ENCODE peak calls at places on chromosomes 13 and 19, in eight cellular contexts. One of them, this sample, is unnamed. For H3K36me3 and H3K4me1, the result is how much of the 10 kb centered on the place peaks cover.

GRCh38 chr13:99237981-99238662 is 20.1 kb downstream of the GPR18 start:
- DNase-seq in right atrium auricular region: no peak
- DNase-seq in spleen: no peak
- DNase-seq in DND-41: no peak
- DNase-seq in fibroblast of lung: no peak
- DNase-seq in IMR-90: no peak
- DNase-seq in SK-N-SH: no peak
- DNase-seq in ascending aorta: no peak
- DNase-seq in this sample: no peak

GRCh38 chr13:34772881-34773280 is 169.2 kb upstream of the NBEA start:
- DNase-seq in spleen: no peak
- DNase-seq in IMR-90: no peak
- DNase-seq in SK-N-SH: no peak
- DNase-seq in DND-41: no peak
- DNase-seq in ascending aorta: no peak
- DNase-seq in right atrium auricular region: no peak
- DNase-seq in fibroblast of lung: no peak
- DNase-seq in this sample: no peak

GRCh38 chr13:105502193-105502592 is 1033.3 kb downstream of the EFNB2 start:
- DNase-seq in spleen: no peak
- DNase-seq in fibroblast of lung: no peak
- DNase-seq in DND-41: no peak
- DNase-seq in SK-N-SH: no peak
- DNase-seq in ascending aorta: no peak
- DNase-seq in right atrium auricular region: no peak
- DNase-seq in IMR-90: no peak
- DNase-seq in this sample: no peak

GRCh38 chr19:17076539-17076919 is 952 bp downstream of the MYO9B start:
- DNase-seq in SK-N-SH: no peak
- DNase-seq in right atrium auricular region: no peak
- DNase-seq in IMR-90: no peak
- DNase-seq in fibroblast of lung: no peak
- DNase-seq in ascending aorta: no peak
- DNase-seq in spleen: peak
- DNase-seq in DND-41: peak
- DNase-seq in this sample: no peak

GRCh38 chr13:76719955-76720354 is 166.2 kb downstream of the KCTD12 start:
- DNase-seq in IMR-90: no peak
- DNase-seq in fibroblast of lung: no peak
- DNase-seq in SK-N-SH: no peak
- DNase-seq in right atrium auricular region: no peak
- DNase-seq in ascending aorta: no peak
- DNase-seq in DND-41: no peak
- DNase-seq in spleen: no peak
- DNase-seq in this sample: no peak

GRCh38 chr13:94195715-94196114 is 283.8 kb downstream of the DCT start:
- DNase-seq in fibroblast of lung: peak
- DNase-seq in SK-N-SH: no peak
- DNase-seq in right atrium auricular region: no peak
- DNase-seq in DND-41: no peak
- DNase-seq in spleen: no peak
- DNase-seq in IMR-90: peak
- DNase-seq in ascending aorta: no peak
- DNase-seq in this sample: no peak

GRCh38 chr19:17511724-17512573 is 500 bp downstream of the PGLS start:
- DNase-seq in right atrium auricular region: peak
- DNase-seq in IMR-90: peak
- DNase-seq in DND-41: peak
- DNase-seq in spleen: peak
- DNase-seq in SK-N-SH: peak
- DNase-seq in fibroblast of lung: peak
- DNase-seq in ascending aorta: peak
- DNase-seq in this sample: peak

GRCh38 chr13:33083054-33083453 is 66.8 kb downstream of the KL start:
- DNase-seq in right atrium auricular region: no peak
- DNase-seq in ascending aorta: no peak
- DNase-seq in SK-N-SH: no peak
- DNase-seq in IMR-90: no peak
- DNase-seq in DND-41: no peak
- DNase-seq in spleen: no peak
- DNase-seq in fibroblast of lung: no peak
- DNase-seq in this sample: no peak

GRCh38 chr13:39509616-39510015 is 93.4 kb downstream of the LHFPL6 start:
- DNase-seq in IMR-90: no peak
- DNase-seq in ascending aorta: no peak
- DNase-seq in SK-N-SH: no peak
- DNase-seq in DND-41: no peak
- DNase-seq in right atrium auricular region: no peak
- DNase-seq in spleen: no peak
- DNase-seq in fibroblast of lung: no peak
- DNase-seq in this sample: no peak

GRCh38 chr13:79432086-79432485 is 26.0 kb upstream of the RBM26 start:
- DNase-seq in ascending aorta: no peak
- DNase-seq in spleen: no peak
- DNase-seq in right atrium auricular region: no peak
- DNase-seq in DND-41: no peak
- DNase-seq in IMR-90: no peak
- DNase-seq in fibroblast of lung: no peak
- DNase-seq in SK-N-SH: no peak
- DNase-seq in this sample: no peak

GRCh38 chr13:90365130-90365529 is 982.4 kb upstream of the MIR17HG start:
- DNase-seq in DND-41: no peak
- DNase-seq in right atrium auricular region: no peak
- DNase-seq in ascending aorta: no peak
- DNase-seq in SK-N-SH: no peak
- DNase-seq in IMR-90: no peak
- DNase-seq in spleen: no peak
- DNase-seq in fibroblast of lung: peak
- DNase-seq in this sample: no peak

GRCh38 chr13:29774830-29775229 is 75.6 kb downstream of the UBL3 start:
- DNase-seq in ascending aorta: no peak
- DNase-seq in spleen: no peak
- DNase-seq in SK-N-SH: no peak
- DNase-seq in right atrium auricular region: no peak
- DNase-seq in fibroblast of lung: no peak
- DNase-seq in IMR-90: no peak
- DNase-seq in DND-41: no peak
- DNase-seq in this sample: no peak

GRCh38 chr13:43551897-43552456 is 234.8 kb downstream of the ENOX1 start:
- DNase-seq in fibroblast of lung: no peak
- DNase-seq in spleen: no peak
- DNase-seq in SK-N-SH: no peak
- DNase-seq in IMR-90: no peak
- DNase-seq in DND-41: no peak
- DNase-seq in ascending aorta: no peak
- DNase-seq in right atrium auricular region: no peak
- DNase-seq in this sample: no peak

GRCh38 chr13:48585456-48585840 is 52.6 kb upstream of the RCBTB2 start:
- DNase-seq in IMR-90: no peak
- DNase-seq in ascending aorta: no peak
- DNase-seq in fibroblast of lung: peak
- DNase-seq in SK-N-SH: no peak
- DNase-seq in DND-41: no peak
- DNase-seq in right atrium auricular region: no peak
- DNase-seq in spleen: no peak
- DNase-seq in this sample: peak

GRCh38 chr19:12872941-12873890 is 8.0 kb downstream of the DNASE2 start:
- DNase-seq in ascending aorta: no peak
- DNase-seq in DND-41: peak
- DNase-seq in fibroblast of lung: peak
- DNase-seq in SK-N-SH: peak
- DNase-seq in IMR-90: peak
- DNase-seq in right atrium auricular region: no peak
- DNase-seq in spleen: no peak
- DNase-seq in this sample: peak

GRCh38 chr19:3837922-3838321 is 30.9 kb downstream of the ZFR2 start:
- DNase-seq in ascending aorta: no peak
- DNase-seq in IMR-90: no peak
- DNase-seq in DND-41: no peak
- DNase-seq in fibroblast of lung: no peak
- DNase-seq in right atrium auricular region: no peak
- DNase-seq in SK-N-SH: no peak
- DNase-seq in spleen: no peak
- DNase-seq in this sample: no peak

GRCh38 chr13:36712785-36713184 is 39.0 kb downstream of the SERTM1 start:
- DNase-seq in right atrium auricular region: no peak
- DNase-seq in SK-N-SH: peak
- DNase-seq in fibroblast of lung: peak
- DNase-seq in DND-41: no peak
- DNase-seq in spleen: no peak
- DNase-seq in ascending aorta: no peak
- DNase-seq in IMR-90: peak
- DNase-seq in this sample: no peak

GRCh38 chr13:94311893-94312292 is 167.6 kb downstream of the DCT start:
- DNase-seq in IMR-90: peak
- DNase-seq in spleen: no peak
- DNase-seq in DND-41: no peak
- DNase-seq in ascending aorta: no peak
- DNase-seq in right atrium auricular region: no peak
- DNase-seq in SK-N-SH: no peak
- DNase-seq in fibroblast of lung: no peak
- DNase-seq in this sample: no peak

GRCh38 chr13:71729441-71729840 is 137.6 kb downstream of the DACH1 start:
- DNase-seq in IMR-90: no peak
- DNase-seq in DND-41: no peak
- DNase-seq in right atrium auricular region: no peak
- DNase-seq in SK-N-SH: no peak
- DNase-seq in spleen: no peak
- DNase-seq in fibroblast of lung: no peak
- DNase-seq in ascending aorta: no peak
- DNase-seq in this sample: no peak

DNA sequence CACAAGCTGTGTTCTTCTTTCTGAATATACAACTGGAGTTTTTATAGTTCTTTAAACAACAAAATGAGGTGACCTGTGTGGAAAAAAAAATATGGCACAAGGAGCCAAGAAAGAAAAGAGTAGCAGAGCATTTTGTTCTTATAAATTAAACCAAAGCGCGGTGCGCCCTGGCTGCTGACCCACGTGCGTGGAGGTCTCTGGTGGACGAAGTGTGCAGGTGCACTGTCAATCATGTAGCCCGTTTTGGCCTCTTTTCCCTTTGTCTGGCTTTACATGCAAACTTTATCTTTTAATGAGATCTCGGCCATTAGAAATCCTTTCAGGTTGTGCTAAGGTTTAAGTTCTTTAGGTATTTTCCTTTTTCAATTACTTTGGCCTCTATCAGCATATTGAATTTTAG is 443.8 kb upstream of the SLC10A2 start:
- DNase-seq in ascending aorta: no peak
- DNase-seq in fibroblast of lung: no peak
- DNase-seq in DND-41: no peak
- DNase-seq in IMR-90: no peak
- DNase-seq in spleen: no peak
- DNase-seq in right atrium auricular region: no peak
- DNase-seq in SK-N-SH: no peak
- DNase-seq in this sample: no peak
- TF ChIP-seq CTCF in ascending aorta: no peak
- TF ChIP-seq CTCF in fibroblast of lung: no peak
- TF ChIP-seq CTCF in DND-41: peak
- TF ChIP-seq CTCF in IMR-90: no peak
- TF ChIP-seq CTCF in spleen: no peak
- TF ChIP-seq CTCF in right atrium auricular region: no peak
- TF ChIP-seq CTCF in SK-N-SH: no peak
- TF ChIP-seq CTCF in this sample: no peak

GRCh38 chr13:20989883-20990282 is 71.5 kb downstream of the LATS2 start:
- DNase-seq in ascending aorta: no peak
- DNase-seq in fibroblast of lung: no peak
- DNase-seq in IMR-90: no peak
- DNase-seq in DND-41: no peak
- DNase-seq in SK-N-SH: no peak
- DNase-seq in spleen: no peak
- DNase-seq in right atrium auricular region: peak
- DNase-seq in this sample: no peak
- H3K36me3 ChIP-seq in ascending aorta: under half
- H3K36me3 ChIP-seq in fibroblast of lung: under half
- H3K36me3 ChIP-seq in IMR-90: half or more
- H3K36me3 ChIP-seq in DND-41: under half
- H3K36me3 ChIP-seq in SK-N-SH: under half
- H3K36me3 ChIP-seq in spleen: under half
- H3K36me3 ChIP-seq in right atrium auricular region: half or more
- H3K36me3 ChIP-seq in this sample: under half

DNA sequence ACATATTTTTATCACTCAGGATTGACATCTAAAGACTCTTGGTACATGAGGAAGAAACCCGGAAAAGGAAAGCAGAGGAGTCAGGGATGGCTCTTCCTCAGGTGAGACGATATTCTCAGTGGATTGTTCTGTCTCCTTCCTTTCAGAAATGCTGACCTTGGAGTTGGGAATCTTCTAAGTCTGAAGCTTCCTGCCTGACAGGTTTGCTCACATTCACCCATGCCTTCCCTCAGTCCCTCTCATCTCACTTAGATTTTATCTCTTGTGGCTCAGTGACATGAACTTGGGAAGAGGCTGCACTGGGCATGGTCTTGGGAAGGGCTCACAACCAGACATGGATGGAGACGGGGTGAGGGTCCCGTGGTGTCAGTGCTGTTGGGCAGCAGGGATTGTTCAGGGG is 6.7 kb downstream of the ZNF525 start:
- DNase-seq in ascending aorta: no peak
- DNase-seq in spleen: no peak
- DNase-seq in right atrium auricular region: no peak
- DNase-seq in fibroblast of lung: no peak
- DNase-seq in IMR-90: no peak
- DNase-seq in DND-41: no peak
- DNase-seq in SK-N-SH: no peak
- DNase-seq in this sample: no peak
- H3K4me1 ChIP-seq in ascending aorta: under half
- H3K4me1 ChIP-seq in spleen: under half
- H3K4me1 ChIP-seq in right atrium auricular region: under half
- H3K4me1 ChIP-seq in fibroblast of lung: under half
- H3K4me1 ChIP-seq in IMR-90: under half
- H3K4me1 ChIP-seq in DND-41: under half
- H3K4me1 ChIP-seq in SK-N-SH: under half
- H3K4me1 ChIP-seq in this sample: under half

DNA sequence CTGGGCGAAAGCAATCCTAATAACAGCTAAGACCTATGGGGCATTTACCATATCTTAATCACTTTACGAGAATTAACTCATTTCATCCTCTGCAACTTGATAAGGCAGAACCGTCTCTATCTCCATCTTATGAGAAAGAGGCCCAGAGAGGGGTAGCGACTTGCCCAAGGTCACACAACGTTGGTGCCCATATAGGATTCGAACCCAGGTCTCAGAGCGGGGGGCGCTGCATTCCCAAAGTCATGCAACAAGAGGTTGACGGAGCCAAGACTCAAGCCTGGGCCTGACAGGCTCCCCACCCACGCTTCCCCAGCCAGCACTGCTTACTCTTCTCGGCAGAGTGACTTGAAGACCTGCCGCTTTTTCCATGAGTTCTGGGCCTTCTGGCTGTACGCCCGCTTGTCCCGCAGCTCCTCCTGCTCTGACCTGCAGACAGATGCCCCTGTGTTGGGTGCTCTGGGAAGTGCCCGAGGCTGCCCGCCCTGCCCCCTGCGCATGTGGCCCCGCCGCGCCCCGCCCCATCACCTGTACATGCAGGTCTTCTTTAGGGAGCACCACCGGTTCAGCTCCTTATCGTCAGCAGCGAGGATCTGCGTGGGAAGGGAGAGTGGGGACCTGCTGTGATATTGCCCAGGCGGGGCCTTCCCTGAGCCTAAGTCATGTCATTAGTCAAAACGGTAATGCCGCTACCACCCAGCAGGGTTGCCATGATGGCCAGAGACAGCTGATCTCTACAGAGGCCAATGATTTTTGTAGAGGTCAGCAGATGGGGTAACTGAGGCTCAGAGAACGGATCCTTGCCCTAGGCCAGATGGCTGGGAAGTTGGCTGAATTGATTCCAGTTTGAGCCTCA is 10.8 kb downstream of the KRI1 start:
- DNase-seq in spleen: no peak
- DNase-seq in IMR-90: no peak
- DNase-seq in ascending aorta: no peak
- DNase-seq in SK-N-SH: no peak
- DNase-seq in DND-41: no peak
- DNase-seq in fibroblast of lung: no peak
- DNase-seq in right atrium auricular region: no peak
- DNase-seq in this sample: no peak
- TF ChIP-seq CTCF in spleen: no peak
- TF ChIP-seq CTCF in IMR-90: no peak
- TF ChIP-seq CTCF in ascending aorta: no peak
- TF ChIP-seq CTCF in SK-N-SH: peak
- TF ChIP-seq CTCF in DND-41: no peak
- TF ChIP-seq CTCF in fibroblast of lung: no peak
- TF ChIP-seq CTCF in right atrium auricular region: no peak
- TF ChIP-seq CTCF in this sample: no peak

This sample was measured in body of pancreas.